ENCODE peak calls at places on chromosomes 4 and X, in four cellular contexts. V is mammary epithelial cell, G is lung microvascular endothelial cell, L is cardiac muscle cell. X is an unnamed sample.

GRCh38 chrX:30888526-30889146 is 418 bp downstream of the TAB3 start:
- DNase-seq in V (no peak), G (peak), L (peak), X (no peak)

GRCh38 chrX:145405012-145405411 is 157.7 kb downstream of the SPANXN1 start:
- DNase-seq in V (peak), G (peak), L (peak), X (no peak)

GRCh38 chr4:101651778-101652177 is 138.8 kb upstream of the BANK1 start:
- DNase-seq in V (no peak), G (no peak), L (peak), X (no peak)

GRCh38 chr4:5700459-5700858 is 7.9 kb downstream of the EVC2 start:
- DNase-seq in V (no peak), G (no peak), L (no peak), X (no peak)

GRCh38 chrX:53374222-53374820 is 48.1 kb downstream of the SMC1A start:
- DNase-seq in V (no peak), G (no peak), L (no peak), X (no peak)

GRCh38 chr4:137755033-137755471 is 222.8 kb upstream of the PCDH18 start:
- DNase-seq in V (peak), G (no peak), L (no peak), X (no peak)

GRCh38 chrX:5998901-5999300 is 229.8 kb downstream of the NLGN4X start:
- DNase-seq in V (no peak), G (no peak), L (no peak), X (no peak)

GRCh38 chr4:98027827-98028226 is 115.4 kb downstream of the STPG2 start:
- DNase-seq in V (peak), G (no peak), L (peak), X (no peak)

GRCh38 chr4:125041372-125041930 is 273.3 kb upstream of the FAT4 start:
- DNase-seq in V (peak), G (peak), L (no peak), X (no peak)

GRCh38 chr4:48100248-48100647 is 33.8 kb downstream of the TXK start:
- DNase-seq in V (no peak), G (no peak), L (no peak), X (no peak)

GRCh38 chrX:133294126-133294525 is 76.0 kb upstream of the TFDP3 start:
- DNase-seq in V (no peak), G (no peak), L (no peak), X (no peak)

GRCh38 chr4:122930877-122931276 is 8.5 kb upstream of the NUDT6 start:
- DNase-seq in V (no peak), G (peak), L (peak), X (no peak)

GRCh38 chrX:6159468-6159867 is 69.2 kb downstream of the NLGN4X start:
- DNase-seq in V (no peak), G (no peak), L (peak), X (no peak)

GRCh38 chr4:56909083-56909981 is 1.6 kb downstream of the REST start:
- DNase-seq in V (peak), G (peak), L (peak), X (peak)

GRCh38 chrX:46620505-46620904 is 46.9 kb downstream of the CHST7 start:
- DNase-seq in V (no peak), G (no peak), L (no peak), X (no peak)

GRCh38 chrX:53695901-53696300 is 9.4 kb upstream of the HUWE1 start:
- DNase-seq in V (no peak), G (no peak), L (no peak), X (no peak)

GRCh38 chr4:55186700-55187099 is 61.3 kb upstream of the KDR start:
- DNase-seq in V (no peak), G (peak), L (no peak), X (no peak)

GRCh38 chrX:150504399-150505186 is 63.8 kb upstream of the MTM1 start:
- DNase-seq in V (no peak), G (peak), L (no peak), X (no peak)

GRCh38 chr4:163693776-163694175 is 199.3 kb downstream of the TMA16 start:
- DNase-seq in V (peak), G (peak), L (no peak), X (no peak)

GRCh38 chrX:17035111-17035510 is 88.7 kb downstream of the REPS2 start:
- DNase-seq in V (no peak), G (no peak), L (no peak), X (no peak)

GRCh38 chr4:126541820-126542219 is 1090.9 kb upstream of the INTU start:
- DNase-seq in V (no peak), G (no peak), L (no peak), X (no peak)

GRCh38 chrX:116317409-116317808 is 119.0 kb upstream of the SLC6A14 start:
- DNase-seq in V (peak), G (peak), L (peak), X (no peak)

GRCh38 chr4:76007089-76007559 is at the start of gene CXCL9:
- DNase-seq in V (peak), G (no peak), L (no peak), X (no peak)

GRCh38 chrX:112901821-112902732 is 61.4 kb upstream of the AMOT start:
- DNase-seq in V (no peak), G (no peak), L (no peak), X (no peak)

GRCh38 chr4:91116861-91117260 is 989.7 kb downstream of the CCSER1 start:
- DNase-seq in V (peak), G (no peak), L (no peak), X (no peak)

X was measured in uterus.